ENCODE peak calls at places on chromosomes 11 and 22, in nine cellular contexts. E is brain microvascular endothelial cell; O is PC-9; P is heart right ventricle; L is CD8-positive, alpha-beta memory T cell; Y is dorsolateral prefrontal cortex; T is adrenal gland; V is AG04450; Q is ovary. G is an unnamed sample. For H3K27me3, the result is how much of the 10 kb centered on the place peaks cover.

GRCh38 chr22:45996241-45997076 is 19.5 kb upstream of the WNT7B start:
- DNase-seq in Q (no peak), Y (no peak), E (peak), P (peak), L (no peak), V (no peak), O (no peak), T (peak), G (no peak)

GRCh38 chr11:68040121-68040956 is 1.5 kb downstream of the TCIRG1 start:
- DNase-seq in P (peak), T (peak), E (peak), O (peak), Y (no peak), V (peak), L (peak), Q (peak), G (peak)

GRCh38 chr11:87180743-87181142 is 143.0 kb downstream of the TMEM135 start:
- DNase-seq in Y (no peak), P (no peak), L (no peak), T (no peak), Q (no peak), O (no peak), E (peak), V (no peak), G (no peak)

GRCh38 chr11:15905815-15906214 is 450.5 kb downstream of the SOX6 start:
- DNase-seq in L (no peak), Q (no peak), P (no peak), T (no peak), E (no peak), O (no peak), Y (peak), V (no peak), G (no peak)

GRCh38 chr11:124670732-124671131 is 2.8 kb downstream of the SIAE start:
- DNase-seq in Q (no peak), L (peak), V (no peak), P (no peak), Y (no peak), T (no peak), O (no peak), E (no peak), G (no peak)

GRCh38 chr22:25365491-25366261 is 146.2 kb downstream of the CRYBB2 start:
- DNase-seq in O (no peak), T (no peak), P (peak), Q (no peak), L (no peak), E (no peak), V (no peak), Y (no peak), G (no peak)

GRCh38 chr11:112292785-112293407 is 32.2 kb upstream of the PLET1 start:
- DNase-seq in T (peak), O (peak), Q (no peak), P (no peak), L (no peak), V (peak), E (peak), Y (no peak), G (peak)

GRCh38 chr11:20310596-20311394 is 52.7 kb upstream of the HTATIP2 start:
- DNase-seq in V (no peak), O (no peak), L (no peak), Y (no peak), E (no peak), T (no peak), P (no peak), Q (no peak), G (no peak)

GRCh38 chr11:58801974-58802545 is 42.4 kb downstream of the GLYATL2 start:
- DNase-seq in P (no peak), O (no peak), V (no peak), Y (no peak), T (no peak), E (no peak), L (no peak), Q (no peak), G (no peak)

GRCh38 chr22:46936378-46936916 is 174.0 kb downstream of the TBC1D22A start:
- DNase-seq in L (no peak), T (no peak), O (no peak), Y (peak), E (no peak), Q (no peak), P (no peak), V (no peak), G (no peak)

GRCh38 chr22:47407626-47408025 is 645.2 kb downstream of the TBC1D22A start:
- DNase-seq in L (no peak), Q (no peak), T (no peak), E (no peak), Y (no peak), O (no peak), P (no peak), V (no peak), G (no peak)

GRCh38 chr11:126586303-126586627 is 230.8 kb downstream of the ST3GAL4 start:
- DNase-seq in L (no peak), V (no peak), E (no peak), T (no peak), P (no peak), Q (no peak), O (no peak), Y (no peak), G (no peak)

GRCh38 chr22:49022816-49023160 is 804.9 kb downstream of the BRD1 start:
- DNase-seq in E (no peak), P (no peak), V (no peak), L (peak), Y (no peak), T (no peak), O (no peak), Q (no peak), G (no peak)

GRCh38 chr22:49023161-49023878 is 804.4 kb downstream of the BRD1 start:
- DNase-seq in T (no peak), L (peak), Y (no peak), P (no peak), Q (no peak), O (no peak), E (no peak), V (no peak), G (no peak)

GRCh38 chr22:49020314-49020713 is 807.4 kb downstream of the BRD1 start:
- DNase-seq in V (no peak), E (no peak), P (no peak), T (peak), O (no peak), L (no peak), Y (no peak), Q (no peak), G (no peak)

GRCh38 chr22:49021097-49021925 is 806.4 kb downstream of the BRD1 start:
- DNase-seq in Y (no peak), O (no peak), L (peak), T (no peak), P (no peak), V (no peak), E (no peak), Q (no peak), G (no peak)

GRCh38 chr22:49021926-49022815 is 805.5 kb downstream of the BRD1 start:
- DNase-seq in Q (no peak), V (no peak), E (no peak), L (peak), Y (no peak), O (no peak), P (no peak), T (no peak), G (no peak)
- H3K27me3 ChIP-seq in Q (under half), V (under half), E (under half), L (under half), Y (under half), O (half or more), P (under half), T (under half), G (under half)

GRCh38 chr11:47378011-47378835 is at the start of gene SPI1:
- DNase-seq in O (no peak), Q (no peak), E (no peak), L (no peak), T (no peak), Y (no peak), V (no peak), P (peak), G (no peak)

GRCh38 chr11:47376183-47376542 is 2.2 kb downstream of the SPI1 start:
- DNase-seq in V (no peak), L (no peak), P (no peak), Q (no peak), T (no peak), Y (no peak), E (no peak), O (no peak), G (no peak)

GRCh38 chr11:47378836-47379170 is 456 bp upstream of the SPI1 start:
- DNase-seq in Q (no peak), E (no peak), L (no peak), V (no peak), Y (no peak), P (no peak), T (no peak), O (no peak), G (no peak)

GRCh38 chr11:47376543-47377371 is 1.6 kb downstream of the SPI1 start:
- DNase-seq in V (no peak), L (no peak), O (no peak), Y (no peak), P (no peak), Q (no peak), T (peak), E (no peak), G (peak)

DNA sequence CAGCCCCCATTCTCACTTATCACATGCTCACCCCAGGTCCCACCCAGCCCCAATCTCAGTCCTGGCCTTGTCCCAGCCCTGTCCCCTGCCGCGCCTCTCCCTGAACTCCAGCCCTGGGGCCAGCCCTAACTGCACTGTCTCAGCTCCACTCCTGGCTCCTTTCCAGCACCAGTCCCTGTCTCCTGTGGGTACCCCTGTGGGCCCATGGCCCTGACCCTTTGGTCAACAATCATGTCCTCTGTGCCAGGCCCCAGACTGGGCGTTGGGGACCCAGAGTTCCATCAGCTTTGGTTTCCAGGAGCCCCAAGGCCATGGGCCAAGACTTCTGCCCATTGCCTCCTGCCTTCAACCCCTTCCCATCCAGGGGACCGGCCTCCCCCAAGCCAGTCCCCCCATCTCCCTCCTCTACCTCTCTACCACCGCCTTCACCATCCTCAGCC is 756 bp downstream of the SPI1 start:
- DNase-seq in Y (no peak), O (no peak), Q (no peak), L (no peak), V (no peak), P (no peak), E (no peak), T (no peak), G (no peak)
- H3K4me3 ChIP-seq in Y (no peak), O (no peak), Q (no peak), L (no peak), V (no peak), P (peak), E (no peak), T (peak), G (no peak)

GRCh38 chr11:128784059-128784804 is 82.9 kb downstream of the KCNJ1 start:
- DNase-seq in T (no peak), Y (no peak), Q (no peak), V (no peak), O (no peak), E (no peak), L (no peak), P (no peak), G (no peak)
- H3K27ac ChIP-seq in T (no peak), Y (no peak), Q (no peak), V (no peak), O (no peak), E (no peak), L (no peak), P (no peak), G (no peak)

DNA sequence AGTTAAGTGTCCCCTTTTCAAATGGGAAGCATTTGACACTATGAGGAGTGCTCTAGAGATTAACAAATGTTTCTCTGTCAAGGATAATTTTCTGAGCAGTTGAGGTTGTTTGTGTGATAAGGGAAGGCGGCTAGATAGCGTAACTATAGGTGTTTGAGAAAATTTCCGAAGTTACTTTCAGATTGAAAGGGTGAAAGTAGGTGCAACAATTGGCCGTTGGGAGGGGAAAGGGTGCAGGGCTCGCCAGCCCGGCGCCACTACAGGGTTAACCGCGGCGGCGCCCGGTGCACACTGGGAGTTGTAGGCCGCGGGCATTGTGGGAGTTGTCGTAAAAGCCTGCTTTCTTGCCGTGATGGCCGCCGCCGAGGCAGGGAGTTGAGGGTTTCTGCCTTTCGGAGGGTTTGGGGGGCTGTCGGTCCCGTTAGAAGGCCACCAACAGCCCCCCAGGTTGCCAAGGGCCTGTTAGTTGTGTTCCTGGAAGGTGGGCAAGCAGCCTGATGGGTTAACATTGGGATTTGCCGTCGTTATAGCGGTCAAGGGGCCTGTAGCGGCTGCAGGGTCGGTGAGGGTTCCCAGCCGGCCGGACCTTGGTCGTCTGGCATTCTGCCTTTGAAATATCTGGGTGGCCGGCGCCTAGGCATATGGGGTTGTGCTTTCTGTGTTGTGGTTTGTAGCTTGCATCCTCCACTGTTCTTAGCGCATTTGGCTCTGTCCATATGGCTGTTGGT is 36.5 kb upstream of the HSD17B12 start:
- DNase-seq in Q (peak), P (peak), T (peak), E (peak), L (peak), O (peak), V (peak), Y (peak), G (peak)
- H3K27me3 ChIP-seq in Q (under half), P (under half), T (under half), E (under half), L (under half), O (under half), V (under half), Y (under half), G (under half)

GRCh38 chr11:69865707-69866106 is 46.5 kb upstream of the FGF3 start:
- DNase-seq in Y (no peak), P (no peak), V (no peak), T (no peak), Q (no peak), L (no peak), E (no peak), O (no peak), G (no peak)
- H3K4me3 ChIP-seq in Y (no peak), P (no peak), V (no peak), T (no peak), Q (no peak), L (no peak), E (no peak), O (no peak), G (no peak)

DNA sequence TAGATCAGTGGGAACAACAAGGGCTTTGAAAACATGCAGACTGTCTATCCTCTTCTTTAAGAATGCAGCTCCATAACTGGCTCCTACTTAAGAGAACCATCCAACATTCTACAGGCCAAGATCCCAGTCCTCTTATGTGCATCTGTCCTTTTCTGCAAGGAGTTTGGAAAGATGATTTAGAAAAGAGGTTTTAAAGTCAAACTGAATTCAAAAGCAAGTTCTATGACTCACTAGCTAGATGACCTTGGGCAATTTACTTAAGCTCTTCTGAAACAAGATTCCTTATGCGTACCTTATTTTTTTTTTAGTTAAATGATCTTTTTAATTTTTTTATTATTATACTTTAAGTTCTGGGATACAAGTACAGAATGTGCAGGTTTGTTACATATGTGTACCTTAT is 29.2 kb downstream of the GUCY1A2 start:
- DNase-seq in T (no peak), P (no peak), E (no peak), Q (no peak), L (no peak), Y (no peak), V (no peak), O (no peak), G (no peak)
- H3K27ac ChIP-seq in T (peak), P (no peak), E (no peak), Q (no peak), L (no peak), Y (peak), V (no peak), O (no peak), G (no peak)

DNA sequence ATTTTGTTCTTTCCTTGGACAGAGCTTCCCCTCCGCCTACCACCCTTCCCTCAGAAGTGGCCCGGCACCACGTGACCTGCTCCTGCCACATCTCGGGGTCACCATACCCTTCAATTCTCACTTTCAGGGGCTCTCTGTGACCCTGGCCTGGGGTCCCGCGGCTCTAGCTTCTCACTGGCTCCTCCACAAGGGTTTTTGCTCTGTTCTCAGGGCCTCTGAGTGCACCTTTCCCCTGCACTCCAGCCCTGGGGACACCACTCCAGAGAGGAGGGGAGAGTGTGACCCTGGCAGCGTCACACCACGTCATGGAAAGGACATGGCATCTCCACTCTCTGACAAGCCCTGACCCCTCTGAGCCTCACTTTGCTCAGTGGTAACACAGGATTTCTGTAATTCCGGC is 17.4 kb downstream of the POU2F3 start:
- DNase-seq in E (no peak), Y (no peak), Q (no peak), V (no peak), P (no peak), O (no peak), T (no peak), L (no peak), G (no peak)
- H3K27me3 ChIP-seq in E (under half), Y (half or more), Q (under half), V (half or more), P (under half), O (half or more), T (under half), L (under half), G (under half)